ENCODE peak calls at places on chromosomes 3 and 15, in nine cellular contexts. O is heart left ventricle, B is GM06990, P is right lobe of liver, Q is foreskin fibroblast, V is progenitor cell of endocrine pancreas, X is upper lobe of right lung, K is GM10248, I is Peyer's patch. L is an unnamed sample.

GRCh38 chr3:7144696-7145308 is 283.9 kb downstream of the GRM7 start:
- DNase-seq in P (no peak), Q (no peak), V (no peak), X (no peak), K (peak; percentile 6), O (no peak), I (no peak), B (no peak), L (no peak)

GRCh38 chr3:194100856-194101390 is 35.0 kb upstream of the HES1 start:
- DNase-seq in P (peak; percentile 78), I (peak; percentile 62), K (peak; percentile 82), B (peak; percentile 71), O (no peak), Q (no peak), X (no peak), V (no peak), L (no peak)

GRCh38 chr3:194574639-194575483 is 58.4 kb downstream of the TMEM44 start:
- DNase-seq in P (no peak), O (no peak), B (no peak), Q (peak; percentile 67), V (no peak), K (no peak), X (no peak), I (no peak), L (no peak)

GRCh38 chr3:57158813-57159678 is 6.1 kb downstream of the IL17RD start:
- DNase-seq in B (no peak), O (no peak), Q (no peak), V (no peak), K (no peak), P (no peak), X (no peak), I (no peak), L (no peak)

GRCh38 chr3:79497447-79498111 is 270.2 kb downstream of the ROBO1 start:
- DNase-seq in Q (no peak), V (no peak), O (no peak), I (no peak), X (no peak), K (peak; percentile 46), B (no peak), P (no peak), L (no peak)

GRCh38 chr3:168047190-168047795 is 48.4 kb downstream of the GOLIM4 start:
- DNase-seq in O (no peak), V (no peak), Q (peak; percentile 47), I (no peak), X (no peak), B (peak; percentile 26), K (peak; percentile 57), P (no peak), L (no peak)

GRCh38 chr3:186160691-186161243 is 51.9 kb upstream of the ETV5 start:
- DNase-seq in K (no peak), B (no peak), X (no peak), I (no peak), O (no peak), P (no peak), V (no peak), Q (no peak), L (no peak)

GRCh38 chr3:82085356-82085755 is 323.9 kb upstream of the GBE1 start:
- DNase-seq in I (no peak), Q (no peak), X (no peak), K (no peak), O (no peak), V (no peak), P (no peak), B (no peak), L (no peak)

GRCh38 chr15:60464836-60465630 is 13.9 kb downstream of the ICE2 start:
- DNase-seq in O (no peak), I (no peak), Q (no peak), K (no peak), P (no peak), V (no peak), B (no peak), X (no peak), L (no peak)

GRCh38 chr3:135329479-135329878 is 534.4 kb downstream of the EPHB1 start:
- DNase-seq in I (no peak), B (no peak), K (no peak), O (peak; percentile 64), P (no peak), Q (no peak), V (no peak), X (no peak), L (no peak)

GRCh38 chr15:27906802-27907201 is 192.3 kb downstream of the OCA2 start:
- DNase-seq in X (no peak), V (no peak), K (no peak), O (no peak), P (no peak), Q (no peak), B (no peak), I (no peak), L (no peak)

GRCh38 chr3:173463250-173463649 is 65.7 kb downstream of the NLGN1 start:
- DNase-seq in I (no peak), O (no peak), Q (no peak), X (no peak), B (no peak), K (no peak), V (no peak), P (no peak), L (no peak)

GRCh38 chr3:31922962-31923361 is 58.1 kb downstream of the OSBPL10 start:
- DNase-seq in X (no peak), I (no peak), O (no peak), Q (no peak), B (no peak), K (no peak), P (no peak), V (no peak), L (no peak)

GRCh38 chr3:89411211-89411610 is 303.8 kb downstream of the EPHA3 start:
- DNase-seq in X (no peak), K (no peak), I (no peak), B (no peak), P (no peak), O (no peak), Q (no peak), V (no peak), L (no peak)

DNA sequence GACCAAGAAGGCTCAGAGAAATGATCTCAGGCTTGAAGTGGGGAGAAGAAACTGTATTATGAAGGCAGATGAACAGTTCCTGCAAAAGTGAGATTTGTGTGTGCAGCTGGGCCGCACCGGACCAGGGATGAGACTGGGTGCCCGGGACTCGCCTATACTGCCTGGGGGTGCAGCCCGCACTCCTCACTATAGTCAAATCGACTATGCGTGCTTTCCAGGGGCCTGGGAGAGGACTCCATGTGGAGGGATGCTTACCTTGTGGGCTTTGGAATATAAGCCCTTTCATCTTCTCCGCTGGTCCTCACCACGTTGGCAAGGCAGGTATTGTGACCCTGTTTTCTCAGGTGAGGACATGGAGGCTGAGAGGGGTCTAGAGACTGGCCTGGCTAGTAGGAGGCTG is 32.9 kb upstream of the APOD start:
- DNase-seq in O (no peak), Q (no peak), X (no peak), P (peak; percentile 24), B (no peak), V (no peak), I (no peak), K (peak; percentile 9), L (no peak)
- TF ChIP-seq CTCF in O (no peak), Q (no peak), X (no peak), P (no peak), B (no peak), V (no peak), I (no peak), K (no peak), L (no peak)

GRCh38 chr3:97177242-97177641 is 362.8 kb downstream of the EPHA6 start:
- DNase-seq in B (no peak), X (no peak), O (no peak), K (no peak), I (no peak), Q (no peak), V (no peak), P (no peak), L (no peak)
- TF ChIP-seq CTCF in B (no peak), X (no peak), O (no peak), K (no peak), I (no peak), Q (no peak), V (no peak), P (no peak), L (no peak)

DNA sequence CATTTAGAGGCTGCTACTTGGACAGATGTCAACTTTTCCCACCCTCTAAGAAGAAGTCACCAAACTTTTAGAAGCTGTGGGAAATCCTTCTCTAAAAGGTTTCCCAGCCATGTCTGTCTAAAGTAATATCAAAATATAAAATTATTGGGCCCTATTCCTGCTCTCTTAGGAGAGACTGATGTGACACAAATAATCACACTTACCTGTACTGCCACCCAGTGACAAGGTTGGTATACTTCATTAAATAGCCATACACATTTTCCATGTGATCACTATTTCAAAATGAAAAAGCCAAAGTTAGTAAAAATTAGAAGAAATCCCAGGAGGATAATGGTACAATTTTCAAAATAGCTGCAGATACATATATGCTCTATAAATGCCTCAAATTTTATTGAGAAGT is 12.6 kb downstream of the OSBPL11 start:
- DNase-seq in V (no peak), Q (no peak), K (peak; percentile 24), O (no peak), I (no peak), P (no peak), X (no peak), B (no peak), L (no peak)
- TF ChIP-seq CTCF in V (peak; percentile 32), Q (no peak), K (peak; percentile 39), O (no peak), I (peak; percentile 25), P (no peak), X (no peak), B (peak; percentile 23), L (peak; percentile 38)

GRCh38 chr15:79592126-79592525 is 160.0 kb downstream of the MINAR1 start:
- DNase-seq in V (no peak), O (no peak), K (no peak), Q (no peak), I (no peak), X (no peak), B (no peak), P (no peak), L (no peak)

GRCh38 chr15:79595271-79595670 is 163.1 kb downstream of the MINAR1 start:
- DNase-seq in B (no peak), K (no peak), Q (no peak), X (no peak), I (no peak), O (no peak), P (no peak), V (no peak), L (no peak)

GRCh38 chr15:79598639-79599038 is 166.5 kb downstream of the MINAR1 start:
- DNase-seq in I (no peak), P (no peak), O (no peak), X (no peak), V (no peak), B (no peak), Q (no peak), K (no peak), L (no peak)

GRCh38 chr15:79593119-79593869 is 161.2 kb downstream of the MINAR1 start:
- DNase-seq in V (no peak), O (no peak), B (no peak), Q (peak; percentile 14), X (no peak), P (no peak), I (no peak), K (no peak), L (no peak)

DNA sequence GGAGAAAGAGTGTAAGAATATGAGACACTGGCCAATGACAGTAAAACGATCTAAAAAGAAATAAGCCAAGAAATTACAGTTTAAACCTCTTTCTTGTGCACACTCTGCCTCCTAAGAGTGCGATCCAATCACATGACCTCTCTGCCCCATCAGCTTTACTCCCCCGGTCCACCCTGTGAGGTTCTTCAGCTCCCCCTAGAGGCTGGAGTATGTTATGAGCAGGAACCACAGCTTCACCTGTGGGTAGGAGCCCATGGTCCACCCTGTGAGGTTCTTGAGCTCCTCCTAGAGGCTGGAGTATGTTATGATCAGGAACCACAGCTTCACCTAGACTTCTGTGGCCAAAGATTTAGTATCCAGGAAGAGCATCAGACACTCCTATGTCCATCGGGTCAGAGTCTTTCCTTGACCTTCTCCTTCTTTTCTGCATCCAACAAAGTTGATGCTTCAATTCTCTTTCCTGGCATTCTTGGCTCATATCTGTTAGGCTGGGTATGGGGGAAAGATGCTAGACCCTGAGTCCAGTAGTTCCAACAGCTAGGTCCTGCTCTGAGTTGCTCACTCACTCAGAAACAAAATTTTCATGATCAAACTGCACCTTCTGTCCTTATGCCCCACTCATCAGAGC is 164.0 kb downstream of the MINAR1 start:
- DNase-seq in B (peak; percentile 34), I (no peak), Q (no peak), K (peak; percentile 86), X (no peak), V (peak; percentile 37), O (no peak), P (peak; percentile 38), L (no peak)
- TF ChIP-seq CTCF in B (peak; percentile 100), I (peak; percentile 77), Q (peak; percentile 88), K (peak; percentile 89), X (peak; percentile 68), V (peak; percentile 87), O (peak; percentile 57), P (peak; percentile 90), L (peak; percentile 54)

L was measured in mesothelial cell of epicardium.